ENCODE peak calls at places on chromosomes 16 and 17, in six cellular contexts. One of them, this sample, is unnamed.
A peak's percentile ranks its signal among the peaks of the same experiment; 100 is the strongest.

GRCh38 chr17:50558955-50559614 is 1.4 kb upstream of the CACNA1G start:
- DNase-seq in type B pancreatic cell: no peak
- DNase-seq in naive thymus-derived CD4-positive, alpha-beta T cell: no peak
- DNase-seq in activated CD4-positive, CD25-positive, alpha-beta regulatory T cell: no peak
- DNase-seq in RCC 7860: no peak
- DNase-seq in heart left ventricle: no peak
- DNase-seq in this sample: no peak

GRCh38 chr17:75547091-75547490 is 21.6 kb downstream of the LLGL2 start:
- DNase-seq in naive thymus-derived CD4-positive, alpha-beta T cell: no peak
- DNase-seq in heart left ventricle: no peak
- DNase-seq in activated CD4-positive, CD25-positive, alpha-beta regulatory T cell: no peak
- DNase-seq in type B pancreatic cell: no peak
- DNase-seq in RCC 7860: no peak
- DNase-seq in this sample: no peak

GRCh38 chr16:72568502-72568901 is 396.5 kb upstream of the PMFBP1 start:
- DNase-seq in naive thymus-derived CD4-positive, alpha-beta T cell: no peak
- DNase-seq in heart left ventricle: no peak
- DNase-seq in activated CD4-positive, CD25-positive, alpha-beta regulatory T cell: no peak
- DNase-seq in type B pancreatic cell: no peak
- DNase-seq in RCC 7860: no peak
- DNase-seq in this sample: no peak

GRCh38 chr16:30472328-30472942 is at the start of gene ITGAL:
- DNase-seq in naive thymus-derived CD4-positive, alpha-beta T cell: peak; percentile 87
- DNase-seq in type B pancreatic cell: no peak
- DNase-seq in activated CD4-positive, CD25-positive, alpha-beta regulatory T cell: peak; percentile 66
- DNase-seq in RCC 7860: no peak
- DNase-seq in heart left ventricle: peak; percentile 50
- DNase-seq in this sample: peak; percentile 86

GRCh38 chr16:58034786-58035185 is 9.2 kb downstream of the MMP15 start:
- DNase-seq in RCC 7860: no peak
- DNase-seq in heart left ventricle: peak; percentile 45
- DNase-seq in naive thymus-derived CD4-positive, alpha-beta T cell: no peak
- DNase-seq in activated CD4-positive, CD25-positive, alpha-beta regulatory T cell: no peak
- DNase-seq in type B pancreatic cell: no peak
- DNase-seq in this sample: no peak

GRCh38 chr17:63435681-63436522 is 10.2 kb downstream of the CYB561 start:
- DNase-seq in naive thymus-derived CD4-positive, alpha-beta T cell: no peak
- DNase-seq in heart left ventricle: peak; percentile 28
- DNase-seq in type B pancreatic cell: no peak
- DNase-seq in activated CD4-positive, CD25-positive, alpha-beta regulatory T cell: no peak
- DNase-seq in RCC 7860: peak; percentile 24
- DNase-seq in this sample: peak; percentile 52

GRCh38 chr16:84964729-84965128 is 46.6 kb downstream of the ZDHHC7 start:
- DNase-seq in naive thymus-derived CD4-positive, alpha-beta T cell: no peak
- DNase-seq in RCC 7860: no peak
- DNase-seq in heart left ventricle: no peak
- DNase-seq in type B pancreatic cell: no peak
- DNase-seq in activated CD4-positive, CD25-positive, alpha-beta regulatory T cell: no peak
- DNase-seq in this sample: no peak

GRCh38 chr17:44872131-44872768 is 24.6 kb downstream of the HIGD1B start:
- DNase-seq in activated CD4-positive, CD25-positive, alpha-beta regulatory T cell: no peak
- DNase-seq in heart left ventricle: peak; percentile 68
- DNase-seq in naive thymus-derived CD4-positive, alpha-beta T cell: no peak
- DNase-seq in type B pancreatic cell: no peak
- DNase-seq in RCC 7860: no peak
- DNase-seq in this sample: no peak

GRCh38 chr17:82655523-82655922 is 7.3 kb upstream of the WDR45B start:
- DNase-seq in heart left ventricle: no peak
- DNase-seq in naive thymus-derived CD4-positive, alpha-beta T cell: no peak
- DNase-seq in RCC 7860: no peak
- DNase-seq in type B pancreatic cell: no peak
- DNase-seq in activated CD4-positive, CD25-positive, alpha-beta regulatory T cell: no peak
- DNase-seq in this sample: no peak

GRCh38 chr17:76272541-76273434 is 7.6 kb downstream of the UBALD2 start:
- DNase-seq in activated CD4-positive, CD25-positive, alpha-beta regulatory T cell: no peak
- DNase-seq in heart left ventricle: no peak
- DNase-seq in RCC 7860: no peak
- DNase-seq in naive thymus-derived CD4-positive, alpha-beta T cell: peak; percentile 47
- DNase-seq in type B pancreatic cell: no peak
- DNase-seq in this sample: no peak

GRCh38 chr16:68417711-68418301 is 30.5 kb downstream of the SMPD3 start:
- DNase-seq in RCC 7860: no peak
- DNase-seq in activated CD4-positive, CD25-positive, alpha-beta regulatory T cell: peak; percentile 54
- DNase-seq in naive thymus-derived CD4-positive, alpha-beta T cell: peak; percentile 91
- DNase-seq in heart left ventricle: no peak
- DNase-seq in type B pancreatic cell: no peak
- DNase-seq in this sample: peak; percentile 58